ENCODE peak calls at places on chromosomes 4 and X, in six cellular contexts. One of them, this sample, is unnamed.

GRCh38 chr4:151866266-151866918 is 105.6 kb upstream of the GATB start:
- DNase-seq in CD8-positive, alpha-beta memory T cell: no peak
- DNase-seq in PC-3: no peak
- DNase-seq in NCI-H2171 treated with DMSO at 0.1 percent for 48 hours: no peak
- DNase-seq in transverse colon: no peak
- DNase-seq in fibroblast of villous mesenchyme: no peak
- DNase-seq in this sample: no peak

GRCh38 chr4:85787133-85787532 is 312.2 kb downstream of the ARHGAP24 start:
- DNase-seq in CD8-positive, alpha-beta memory T cell: no peak
- DNase-seq in PC-3: peak; percentile 86
- DNase-seq in NCI-H2171 treated with DMSO at 0.1 percent for 48 hours: no peak
- DNase-seq in transverse colon: no peak
- DNase-seq in fibroblast of villous mesenchyme: peak; percentile 91
- DNase-seq in this sample: peak; percentile 19

GRCh38 chrX:38346150-38346549 is 6.3 kb upstream of the OTC start:
- DNase-seq in CD8-positive, alpha-beta memory T cell: no peak
- DNase-seq in PC-3: no peak
- DNase-seq in NCI-H2171 treated with DMSO at 0.1 percent for 48 hours: no peak
- DNase-seq in transverse colon: no peak
- DNase-seq in fibroblast of villous mesenchyme: no peak
- DNase-seq in this sample: no peak

GRCh38 chrX:3451566-3451965 is 105.1 kb upstream of the MXRA5 start:
- DNase-seq in CD8-positive, alpha-beta memory T cell: no peak
- DNase-seq in PC-3: no peak
- DNase-seq in NCI-H2171 treated with DMSO at 0.1 percent for 48 hours: peak; percentile 78
- DNase-seq in transverse colon: no peak
- DNase-seq in fibroblast of villous mesenchyme: peak; percentile 15
- DNase-seq in this sample: no peak

GRCh38 chr4:23584024-23584423 is 305.8 kb downstream of the PPARGC1A start:
- DNase-seq in CD8-positive, alpha-beta memory T cell: no peak
- DNase-seq in PC-3: no peak
- DNase-seq in NCI-H2171 treated with DMSO at 0.1 percent for 48 hours: no peak
- DNase-seq in transverse colon: no peak
- DNase-seq in fibroblast of villous mesenchyme: no peak
- DNase-seq in this sample: no peak

GRCh38 chrX:44570524-44570923 is 27.9 kb upstream of the FUNDC1 start:
- DNase-seq in CD8-positive, alpha-beta memory T cell: no peak
- DNase-seq in PC-3: peak; percentile 51
- DNase-seq in NCI-H2171 treated with DMSO at 0.1 percent for 48 hours: no peak
- DNase-seq in transverse colon: no peak
- DNase-seq in fibroblast of villous mesenchyme: no peak
- DNase-seq in this sample: no peak

GRCh38 chr4:1192091-1192492 is 19.7 kb upstream of the SPON2 start:
- DNase-seq in CD8-positive, alpha-beta memory T cell: no peak
- DNase-seq in PC-3: peak; percentile 87
- DNase-seq in NCI-H2171 treated with DMSO at 0.1 percent for 48 hours: no peak
- DNase-seq in transverse colon: peak; percentile 83
- DNase-seq in fibroblast of villous mesenchyme: peak; percentile 99
- DNase-seq in this sample: peak; percentile 87

GRCh38 chr4:89486042-89486441 is 178.4 kb upstream of the GPRIN3 start:
- DNase-seq in CD8-positive, alpha-beta memory T cell: no peak
- DNase-seq in PC-3: peak; percentile 39
- DNase-seq in NCI-H2171 treated with DMSO at 0.1 percent for 48 hours: peak; percentile 10
- DNase-seq in transverse colon: no peak
- DNase-seq in fibroblast of villous mesenchyme: peak; percentile 59
- DNase-seq in this sample: peak; percentile 43

GRCh38 chr4:185710487-185710995 is 101.5 kb downstream of the SORBS2 start:
- DNase-seq in CD8-positive, alpha-beta memory T cell: no peak
- DNase-seq in PC-3: peak; percentile 58
- DNase-seq in NCI-H2171 treated with DMSO at 0.1 percent for 48 hours: no peak
- DNase-seq in transverse colon: no peak
- DNase-seq in fibroblast of villous mesenchyme: no peak
- DNase-seq in this sample: no peak

GRCh38 chr4:8188743-8189550 is 10.1 kb upstream of the SH3TC1 start:
- DNase-seq in CD8-positive, alpha-beta memory T cell: no peak
- DNase-seq in PC-3: peak; percentile 11
- DNase-seq in NCI-H2171 treated with DMSO at 0.1 percent for 48 hours: peak; percentile 95
- DNase-seq in transverse colon: no peak
- DNase-seq in fibroblast of villous mesenchyme: no peak
- DNase-seq in this sample: no peak

GRCh38 chr4:88705805-88706518 is 8.3 kb upstream of the NAP1L5 start:
- DNase-seq in CD8-positive, alpha-beta memory T cell: no peak
- DNase-seq in PC-3: peak; percentile 36
- DNase-seq in NCI-H2171 treated with DMSO at 0.1 percent for 48 hours: no peak
- DNase-seq in transverse colon: no peak
- DNase-seq in fibroblast of villous mesenchyme: peak; percentile 23
- DNase-seq in this sample: no peak

GRCh38 chr4:1974836-1975235 is 33.9 kb downstream of the NELFA start:
- DNase-seq in CD8-positive, alpha-beta memory T cell: no peak
- DNase-seq in PC-3: no peak
- DNase-seq in NCI-H2171 treated with DMSO at 0.1 percent for 48 hours: no peak
- DNase-seq in transverse colon: no peak
- DNase-seq in fibroblast of villous mesenchyme: no peak
- DNase-seq in this sample: no peak

GRCh38 chrX:34132028-34132427 is at the start of gene FAM47A:
- DNase-seq in CD8-positive, alpha-beta memory T cell: no peak
- DNase-seq in PC-3: no peak
- DNase-seq in NCI-H2171 treated with DMSO at 0.1 percent for 48 hours: no peak
- DNase-seq in transverse colon: no peak
- DNase-seq in fibroblast of villous mesenchyme: no peak
- DNase-seq in this sample: no peak

This sample was measured in hepatocyte.